ENCODE peak calls at places on chromosomes 4 and X, in seven cellular contexts. X, I, Y, U, D, A and R are unnamed samples.

GRCh38 chr4:37454263-37454800 is 209.8 kb downstream of the NWD2 start:
- DNase-seq in X (no peak), Y (peak), A (no peak), I (no peak), D (no peak), U (no peak), R (no peak)

GRCh38 chrX:1222511-1223252 is 10.2 kb upstream of the CRLF2 start:
- DNase-seq in Y (no peak), X (no peak), U (no peak), I (no peak), A (no peak), D (no peak), R (no peak)

GRCh38 chrX:133402042-133402453 is 13.2 kb downstream of the GPC4 start:
- DNase-seq in X (no peak), Y (no peak), A (no peak), D (no peak), I (no peak), U (no peak), R (no peak)

GRCh38 chr4:87465739-87466366 is 43.5 kb downstream of the NUDT9 start:
- DNase-seq in Y (no peak), U (no peak), X (peak), A (no peak), I (no peak), D (no peak), R (no peak)

GRCh38 chr4:74158561-74159396 is 861 bp downstream of the MTHFD2L start:
- DNase-seq in I (no peak), D (no peak), Y (no peak), U (no peak), X (no peak), A (no peak), R (no peak)

GRCh38 chr4:37453361-37454262 is 209.1 kb downstream of the NWD2 start:
- DNase-seq in X (no peak), I (peak), A (no peak), D (no peak), Y (peak), U (peak), R (peak)

GRCh38 chr4:186634591-186635128 is 79.3 kb upstream of the MTNR1A start:
- DNase-seq in D (no peak), X (no peak), U (no peak), I (no peak), Y (no peak), A (no peak), R (no peak)

GRCh38 chr4:176575141-176575731 is 217.5 kb downstream of the VEGFC start:
- DNase-seq in I (no peak), Y (no peak), A (no peak), D (no peak), U (no peak), X (no peak), R (no peak)

GRCh38 chrX:53398216-53398615 is 24.2 kb downstream of the SMC1A start:
- DNase-seq in D (no peak), U (no peak), A (no peak), I (no peak), Y (no peak), X (no peak), R (no peak)

GRCh38 chrX:630007-630921 is at the start of gene SHOX:
- DNase-seq in Y (peak), D (no peak), I (no peak), X (no peak), A (no peak), U (no peak), R (no peak)

DNA sequence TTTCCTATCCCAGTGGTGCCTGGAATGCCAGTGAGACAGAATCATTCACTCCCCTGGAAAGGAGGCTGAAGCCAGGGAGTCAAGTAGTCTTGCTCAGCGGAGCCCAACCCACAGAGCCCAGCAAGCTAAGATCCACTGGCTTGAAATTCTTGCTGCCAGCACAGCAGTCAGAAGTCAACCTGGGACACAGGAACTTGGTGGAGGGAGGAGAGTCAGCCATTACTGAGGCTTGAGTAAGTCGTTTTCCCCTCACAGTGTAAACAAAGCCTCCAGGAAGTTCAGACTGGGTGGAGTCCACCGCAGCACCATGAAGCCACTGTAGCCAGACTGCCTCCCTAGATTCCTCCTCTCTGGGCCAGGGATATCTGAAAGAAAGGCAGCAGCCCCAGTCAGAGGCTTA is 283.2 kb upstream of the CPEB2 start:
- DNase-seq in U (no peak), Y (no peak), I (no peak), D (no peak), X (no peak), A (no peak), R (peak)
- H3K27ac ChIP-seq in U (no peak), Y (no peak), I (no peak), D (no peak), X (no peak), A (no peak), R (peak)

GRCh38 chrX:147910607-147911006 is 1.1 kb upstream of the FMR1 start:
- DNase-seq in Y (no peak), I (no peak), U (no peak), A (no peak), X (no peak), D (no peak), R (no peak)

GRCh38 chrX:147914609-147915008 is 2.9 kb downstream of the FMR1 start:
- DNase-seq in D (no peak), A (no peak), I (no peak), Y (no peak), U (no peak), X (no peak), R (no peak)

GRCh38 chrX:147913570-147913969 is 1.9 kb downstream of the FMR1 start:
- DNase-seq in X (no peak), U (no peak), A (no peak), D (no peak), Y (no peak), I (no peak), R (no peak)

GRCh38 chrX:147912093-147912801 is 528 bp downstream of the FMR1 start:
- DNase-seq in Y (peak), D (no peak), A (peak), X (no peak), I (peak), U (no peak), R (peak)

DNA sequence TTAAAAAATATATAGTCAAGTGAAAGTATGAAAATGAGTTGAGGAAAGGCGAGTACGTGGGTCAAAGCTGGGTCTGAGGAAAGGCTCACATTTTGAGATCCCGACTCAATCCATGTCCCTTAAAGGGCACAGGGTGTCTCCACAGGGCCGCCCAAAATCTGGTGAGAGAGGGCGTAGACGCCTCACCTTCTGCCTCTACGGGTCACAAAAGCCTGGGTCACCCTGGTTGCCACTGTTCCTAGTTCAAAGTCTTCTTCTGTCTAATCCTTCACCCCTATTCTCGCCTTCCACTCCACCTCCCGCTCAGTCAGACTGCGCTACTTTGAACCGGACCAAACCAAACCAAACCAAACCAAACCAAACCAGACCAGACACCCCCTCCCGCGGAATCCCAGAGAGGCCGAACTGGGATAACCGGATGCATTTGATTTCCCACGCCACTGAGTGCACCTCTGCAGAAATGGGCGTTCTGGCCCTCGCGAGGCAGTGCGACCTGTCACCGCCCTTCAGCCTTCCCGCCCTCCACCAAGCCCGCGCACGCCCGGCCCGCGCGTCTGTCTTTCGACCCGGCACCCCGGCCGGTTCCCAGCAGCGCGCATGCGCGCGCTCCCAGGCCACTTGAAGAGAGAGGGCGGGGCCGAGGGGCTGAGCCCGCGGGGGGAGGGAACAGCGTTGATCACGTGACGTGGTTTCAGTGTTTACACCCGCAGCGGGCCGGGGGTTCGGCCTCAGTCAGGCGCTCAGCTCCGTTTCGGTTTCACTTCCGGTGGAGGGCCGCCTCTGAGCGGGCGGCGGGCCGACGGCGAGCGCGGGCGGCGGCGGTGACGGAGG is at the start of gene FMR1:
- DNase-seq in A (peak), X (peak), Y (peak), U (peak), I (peak), D (peak), R (peak)
- TF ChIP-seq POLR2A in A (peak), X (no peak), Y (peak), U (peak), I (peak), D (peak), R (no peak)

DNA sequence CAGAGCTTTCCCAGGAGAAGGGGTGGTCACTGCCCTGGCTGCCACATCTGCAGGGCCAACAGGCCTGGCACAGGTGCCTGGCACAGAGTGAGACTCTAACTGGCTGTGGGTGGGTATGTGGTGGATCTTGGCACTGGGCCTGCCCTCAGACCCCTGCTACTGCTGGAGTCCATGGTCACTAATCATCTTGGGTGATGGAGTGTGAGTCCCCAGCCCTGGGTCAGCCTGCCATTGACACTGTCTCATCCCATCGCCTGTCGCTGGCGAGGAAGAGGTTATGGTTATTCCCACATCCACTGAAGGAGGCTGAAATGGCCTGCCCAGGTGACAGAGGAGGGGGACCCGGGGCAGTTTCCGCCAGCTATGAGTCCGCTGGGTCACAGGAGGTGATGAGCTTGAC is 55.2 kb downstream of the ABLIM2 start:
- DNase-seq in X (no peak), I (no peak), D (no peak), Y (no peak), A (no peak), U (no peak), R (no peak)
- H3K27ac ChIP-seq in X (no peak), I (no peak), D (no peak), Y (no peak), A (no peak), U (no peak), R (no peak)

GRCh38 chrX:71283409-71284143 is at the start of gene NONO:
- DNase-seq in U (peak), Y (peak), A (peak), I (peak), D (peak), X (peak), R (peak)
- TF ChIP-seq POLR2A in U (peak), Y (peak), A (peak), I (peak), D (peak), X (no peak), R (no peak)